ENCODE peak calls at places on chromosomes 1 and 21, in four cellular contexts. A is nephron progenitor cell, Y is lung, D is IMR-90. B is an unnamed sample.

GRCh38 chr1:161019767-161020572 is 982 bp downstream of the F11R start:
- DNase-seq in A (no peak), Y (no peak), D (no peak), B (no peak)

GRCh38 chr1:204479387-204480136 is 15.0 kb downstream of the PIK3C2B start:
- DNase-seq in Y (no peak), A (no peak), D (no peak), B (no peak)

GRCh38 chr21:37862536-37862935 is 53.7 kb downstream of the KCNJ6 start:
- DNase-seq in Y (no peak), A (no peak), D (peak), B (peak)

GRCh38 chr1:43315963-43316737 is 15.4 kb downstream of the TIE1 start:
- DNase-seq in D (no peak), A (no peak), Y (no peak), B (no peak)

GRCh38 chr1:96481410-96481809 is 240.2 kb upstream of the PTBP2 start:
- DNase-seq in Y (no peak), D (no peak), A (no peak), B (no peak)

GRCh38 chr1:8533124-8533523 is 215.2 kb downstream of the SLC45A1 start:
- DNase-seq in A (no peak), Y (no peak), D (no peak), B (no peak)

GRCh38 chr1:36088577-36089392 is at the start of gene ADPRS:
- DNase-seq in Y (peak), D (peak), A (peak), B (peak)

GRCh38 chr1:24898909-24899439 is 31.1 kb downstream of the RUNX3 start:
- DNase-seq in D (no peak), A (no peak), Y (no peak), B (no peak)

GRCh38 chr1:192201303-192201702 is 43.0 kb downstream of the RGS18 start:
- DNase-seq in D (no peak), A (no peak), Y (no peak), B (no peak)

DNA sequence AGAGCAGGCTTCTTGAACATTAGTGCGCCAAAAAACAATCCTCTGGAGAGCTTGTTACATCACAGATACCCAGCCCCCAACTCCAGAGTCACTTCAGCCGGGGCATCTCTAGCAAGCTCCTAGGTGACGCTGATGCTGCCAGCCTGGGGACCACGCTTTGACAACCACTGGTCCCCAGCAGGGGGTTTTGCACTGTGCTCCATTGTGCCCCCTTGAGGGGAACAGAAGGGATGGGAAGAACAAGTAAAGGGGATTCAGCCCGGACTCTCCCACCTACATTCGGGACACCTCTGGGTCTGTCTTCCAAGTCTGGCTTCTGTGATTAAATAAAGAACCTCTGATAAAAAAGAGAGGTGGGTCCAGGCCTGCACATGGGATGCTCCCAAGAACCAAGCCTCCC is 60.4 kb downstream of the ATP5PO start:
- DNase-seq in A (no peak), Y (no peak), D (no peak), B (no peak)
- TF ChIP-seq CTCF in A (no peak), Y (no peak), D (no peak), B (peak)

DNA sequence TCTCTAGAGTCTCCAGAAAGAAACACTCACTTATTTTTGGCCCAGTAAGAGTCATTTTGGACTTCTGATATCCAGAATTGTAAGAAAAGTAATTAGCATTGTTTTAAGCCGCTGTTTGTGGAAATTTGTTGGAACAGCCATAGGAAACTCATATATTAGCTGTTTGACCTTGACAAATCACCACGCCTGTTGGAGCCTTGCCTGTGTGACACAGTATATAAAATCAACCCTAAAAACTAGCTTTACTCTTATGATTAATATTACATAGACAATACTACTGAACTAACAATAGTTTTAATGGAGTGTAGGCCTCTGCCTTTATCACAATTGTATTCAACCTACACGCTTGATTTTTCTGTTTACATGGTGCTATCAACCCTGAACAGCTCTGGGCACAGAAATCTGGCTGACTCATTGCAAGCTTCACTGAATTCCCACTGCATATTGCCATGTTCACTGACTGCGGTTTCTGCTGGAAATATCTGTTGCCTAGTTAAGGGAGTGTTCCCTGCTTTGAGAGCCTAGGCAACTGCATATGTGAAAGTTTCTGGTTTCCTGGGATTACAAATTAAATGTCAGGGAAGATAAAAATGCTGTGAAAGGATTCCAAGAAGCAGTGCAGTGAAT is 419.5 kb upstream of the DEPDC1 start:
- DNase-seq in D (peak), A (no peak), Y (no peak), B (no peak)
- TF ChIP-seq CTCF in D (no peak), A (no peak), Y (no peak), B (no peak)

GRCh38 chr1:959730-960039 is 629 bp upstream of the NOC2L start:
- DNase-seq in Y (no peak), A (no peak), D (no peak), B (no peak)
- TF ChIP-seq CTCF in Y (no peak), A (no peak), D (no peak), B (no peak)

GRCh38 chr1:157043685-157044084 is 1.9 kb downstream of the ARHGEF11 start:
- DNase-seq in A (no peak), Y (no peak), D (no peak), B (no peak)

GRCh38 chr1:157044326-157044725 is 1.2 kb downstream of the ARHGEF11 start:
- DNase-seq in A (no peak), Y (no peak), D (no peak), B (no peak)

GRCh38 chr1:157042852-157043251 is 2.7 kb downstream of the ARHGEF11 start:
- DNase-seq in Y (no peak), A (no peak), D (no peak), B (no peak)

GRCh38 chr1:157047064-157047410 is 1.5 kb upstream of the ARHGEF11 start:
- DNase-seq in D (no peak), Y (no peak), A (no peak), B (no peak)

GRCh38 chr1:157045251-157046218 is at the start of gene ARHGEF11:
- DNase-seq in D (peak), Y (peak), A (peak), B (peak)
- TF ChIP-seq CTCF in D (no peak), Y (no peak), A (no peak), B (no peak)

GRCh38 chr1:183484254-183484653 is 12.0 kb downstream of the SMG7 start:
- DNase-seq in A (no peak), D (no peak), Y (no peak), B (no peak)
- TF ChIP-seq CTCF in A (no peak), D (peak), Y (no peak), B (no peak)

B was measured in HFFc6.